ENCODE peak calls at places on chromosomes 7 and 10, in eight cellular contexts. T is stomach, Y is cardiac fibroblast, M is HCT116, V is cardiac muscle cell, E is fibroblast of mammary gland, U is SK-N-SH, J is gastrocnemius medialis. F is an unnamed sample.

GRCh38 chr7:158500651-158501052 is 87.0 kb downstream of the PTPRN2 start:
- DNase-seq in E (no peak), V (peak; percentile 2), T (no peak), U (peak; percentile 49), Y (peak; percentile 3), J (no peak), M (no peak), F (no peak)

GRCh38 chr7:75565129-75565528 is 73.0 kb downstream of the SPDYE5 start:
- DNase-seq in T (peak; percentile 45), E (peak; percentile 86), J (no peak), V (peak; percentile 92), Y (peak; percentile 92), U (peak; percentile 56), M (no peak), F (peak; percentile 56)

GRCh38 chr7:24192053-24192452 is 91.9 kb upstream of the NPY start:
- DNase-seq in J (no peak), E (no peak), T (no peak), Y (no peak), M (no peak), V (no peak), U (no peak), F (no peak)

GRCh38 chr10:68296833-68297232 is 35.0 kb upstream of the HNRNPH3 start:
- DNase-seq in E (peak; percentile 61), Y (no peak), T (no peak), U (no peak), V (no peak), J (no peak), M (no peak), F (no peak)

GRCh38 chr10:94232711-94233383 is 129.9 kb downstream of the NOC3L start:
- DNase-seq in M (no peak), Y (peak; percentile 23), V (no peak), U (no peak), T (no peak), J (no peak), E (no peak), F (peak; percentile 20)

GRCh38 chr7:56079450-56080185 is 13.1 kb downstream of the PHKG1 start:
- DNase-seq in V (peak; percentile 83), Y (peak; percentile 79), M (no peak), T (peak; percentile 78), U (peak; percentile 92), E (peak; percentile 71), J (peak; percentile 96), F (no peak)

GRCh38 chr10:124033887-124034218 is 59.5 kb downstream of the CHST15 start:
- DNase-seq in J (no peak), T (peak; percentile 67), E (peak; percentile 14), U (peak; percentile 50), M (no peak), V (peak; percentile 60), Y (no peak), F (no peak)

GRCh38 chr7:22156205-22156604 is 200.7 kb downstream of the RAPGEF5 start:
- DNase-seq in E (peak; percentile 79), M (peak; percentile 42), Y (peak; percentile 79), J (no peak), T (no peak), U (no peak), V (peak; percentile 45), F (no peak)

GRCh38 chr10:77586719-77587423 is 50.7 kb downstream of the KCNMA1 start:
- DNase-seq in U (no peak), J (peak; percentile 97), V (peak; percentile 88), T (no peak), Y (peak; percentile 92), E (peak; percentile 92), M (no peak), F (peak; percentile 85)

GRCh38 chr10:120513307-120513706 is 56.3 kb downstream of the PLPP4 start:
- DNase-seq in M (no peak), U (no peak), E (no peak), V (no peak), Y (no peak), J (no peak), T (no peak), F (no peak)

GRCh38 chr10:114048472-114048871 is 4.8 kb downstream of the ADRB1 start:
- DNase-seq in Y (no peak), T (no peak), V (no peak), M (no peak), U (no peak), E (no peak), J (no peak), F (no peak)
- H3K4me3 ChIP-seq in Y (no peak overlapping the region), T (no peak overlapping the region), V (no peak overlapping the region), M (no peak overlapping the region), U (no peak overlapping the region), E (no peak overlapping the region), J (no peak overlapping the region), F (no peak overlapping the region)

GRCh38 chr7:74372511-74373111 is 81.1 kb upstream of the GTF2IRD1 start:
- DNase-seq in T (no peak), E (peak; percentile 40), V (peak; percentile 56), U (no peak), M (no peak), J (no peak), Y (no peak), F (peak; percentile 38)
- H3K4me3 ChIP-seq in T (peak overlapping the region; percentile 26), E (no peak overlapping the region), V (no peak overlapping the region), U (no peak overlapping the region), M (no peak overlapping the region), J (no peak overlapping the region), Y (no peak overlapping the region), F (no peak overlapping the region)

DNA sequence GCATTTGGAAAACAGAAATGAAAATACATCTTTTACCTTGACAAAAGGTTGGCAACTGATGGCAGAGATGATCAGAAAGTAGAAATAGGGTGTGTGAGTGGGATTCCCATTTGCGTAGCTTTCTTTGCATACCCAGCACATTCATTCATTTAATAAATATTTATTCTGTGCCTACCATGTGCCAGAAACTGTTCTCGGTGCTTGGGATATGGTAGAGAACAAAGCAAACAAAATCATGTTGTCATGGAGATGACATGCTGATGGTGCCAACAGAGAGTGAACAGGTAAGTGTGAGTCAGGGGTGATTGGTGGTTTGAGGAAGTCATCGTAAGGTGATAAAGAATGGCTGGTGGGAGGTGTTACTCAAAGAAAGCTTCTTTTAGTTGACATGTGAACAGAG is 45.4 kb downstream of the CACNB2 start:
- DNase-seq in M (no peak), T (no peak), Y (no peak), E (no peak), U (no peak), V (no peak), J (no peak), F (no peak)
- H3K4me3 ChIP-seq in M (no peak overlapping the region), T (no peak overlapping the region), Y (no peak overlapping the region), E (no peak overlapping the region), U (no peak overlapping the region), V (no peak overlapping the region), J (no peak overlapping the region), F (no peak overlapping the region)

DNA sequence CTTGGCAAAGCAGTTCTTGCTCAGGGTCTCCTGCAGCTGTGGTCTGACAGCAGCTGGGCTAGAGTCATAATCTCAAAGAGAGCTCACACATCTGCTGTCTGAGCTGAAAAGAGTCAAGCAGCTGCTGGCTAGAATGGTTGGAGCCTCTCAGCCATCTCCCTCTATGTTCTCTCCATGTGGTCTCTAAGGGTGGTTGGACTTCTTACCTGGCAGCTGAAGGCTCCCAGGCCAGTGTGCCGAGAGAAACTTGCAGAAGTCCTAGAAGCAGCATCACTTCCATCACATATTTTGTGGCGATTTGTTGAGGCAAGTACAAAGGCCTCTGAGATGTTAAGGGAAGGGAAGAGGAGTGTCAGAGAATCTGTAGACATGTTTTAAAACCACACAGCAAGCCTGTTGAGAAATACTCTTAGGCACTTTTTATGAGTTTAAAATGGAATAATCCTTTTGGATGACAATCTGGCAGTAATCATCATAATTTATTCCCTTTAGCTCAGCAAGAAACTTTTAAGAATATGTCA is 93.2 kb downstream of the REEP3 start:
- DNase-seq in J (no peak), M (no peak), V (peak; percentile 60), T (no peak), Y (peak; percentile 14), E (peak; percentile 48), U (peak; percentile 33), F (no peak)
- H3K4me3 ChIP-seq in J (no peak overlapping the region), M (no peak overlapping the region), V (no peak overlapping the region), T (no peak overlapping the region), Y (no peak overlapping the region), E (no peak overlapping the region), U (no peak overlapping the region), F (no peak overlapping the region)

DNA sequence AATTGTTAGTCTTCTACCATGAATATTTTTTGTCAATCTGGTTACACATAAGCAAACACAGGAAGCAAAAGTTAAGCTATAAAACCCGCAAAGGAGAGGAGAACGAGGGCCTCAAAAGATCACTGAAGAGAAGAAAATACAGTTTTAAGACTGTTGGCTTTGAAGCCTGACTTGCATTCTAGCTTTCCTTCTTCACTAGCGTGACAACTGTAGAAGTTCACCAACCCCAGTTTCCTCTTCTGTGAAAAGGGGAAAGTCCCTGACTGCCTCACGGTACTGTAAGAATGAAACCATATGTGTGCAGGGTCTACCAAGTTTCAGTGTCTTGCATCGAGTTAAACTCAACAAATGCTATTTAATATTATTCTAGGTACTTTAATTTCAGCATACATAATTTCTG is 7.5 kb upstream of the LRRN3 start:
- DNase-seq in Y (peak; percentile 53), J (no peak), T (no peak), M (no peak), E (peak; percentile 27), V (peak; percentile 30), U (no peak), F (no peak)
- H3K4me3 ChIP-seq in Y (no peak overlapping the region), J (no peak overlapping the region), T (no peak overlapping the region), M (no peak overlapping the region), E (no peak overlapping the region), V (no peak overlapping the region), U (no peak overlapping the region), F (no peak overlapping the region)

GRCh38 chr10:31697271-31698168 is 231.1 kb downstream of the ARHGAP12 start:
- DNase-seq in M (no peak), J (peak; percentile 77), Y (peak; percentile 95), U (peak; percentile 30), E (peak; percentile 90), V (peak; percentile 79), T (peak; percentile 53), F (peak; percentile 48)
- H3K4me3 ChIP-seq in M (no peak overlapping the region), J (peak overlapping the region; percentile 10), Y (no peak overlapping the region), U (no peak overlapping the region), E (peak overlapping the region; percentile 17), V (no peak overlapping the region), T (no peak overlapping the region), F (no peak overlapping the region)

GRCh38 chr7:97001656-97002554 is 3.4 kb upstream of the DLX6 start:
- DNase-seq in U (peak; percentile 7), J (no peak), T (no peak), E (no peak), Y (no peak), V (no peak), M (no peak), F (no peak)
- H3K4me3 ChIP-seq in U (no peak overlapping the region), J (no peak overlapping the region), T (no peak overlapping the region), E (no peak overlapping the region), Y (no peak overlapping the region), V (no peak overlapping the region), M (no peak overlapping the region), F (no peak overlapping the region)

GRCh38 chr7:112428715-112429114 is 21.5 kb upstream of the IFRD1 start:
- DNase-seq in M (no peak), U (no peak), E (no peak), J (no peak), V (no peak), Y (no peak), T (no peak), F (no peak)
- H3K4me3 ChIP-seq in M (no peak overlapping the region), U (no peak overlapping the region), E (no peak overlapping the region), J (no peak overlapping the region), V (no peak overlapping the region), Y (no peak overlapping the region), T (no peak overlapping the region), F (no peak overlapping the region)